ENCODE peak calls at places on chromosomes 11 and 22, in four cellular contexts. D is activated naive CD4-positive, alpha-beta T cell treated with anti-CD3 and anti-CD28 coated beads for 36 hours; Q is activated CD4-positive, alpha-beta T cell treated with anti-CD3 and anti-CD28 coated beads, Interleukin-2, amount 50 U/mL, for 48 hours; Y is NCI-H1105 treated with DMSO at 0.1 percent for 48 hours. W is an unnamed sample.

GRCh38 chr22:28230682-28231081 is 311.6 kb upstream of the PITPNB start:
- DNase-seq in D (no peak), Q (no peak), Y (no peak), W (no peak)

GRCh38 chr11:108609681-108610080 is 16.1 kb upstream of the EXPH5 start:
- DNase-seq in D (no peak), Q (no peak), Y (no peak), W (no peak)

GRCh38 chr22:50201191-50202129 is 649 bp downstream of the SELENOO start:
- DNase-seq in D (peak), Q (no peak), Y (no peak), W (no peak)

GRCh38 chr11:133081730-133082452 is 450.4 kb downstream of the OPCML start:
- DNase-seq in D (no peak), Q (no peak), Y (no peak), W (no peak)

GRCh38 chr11:36452987-36453386 is 57.1 kb downstream of the TRAF6 start:
- DNase-seq in D (no peak), Q (no peak), Y (no peak), W (no peak)

GRCh38 chr22:45207981-45208664 is 32.6 kb downstream of the KIAA0930 start:
- DNase-seq in D (no peak), Q (no peak), Y (no peak), W (no peak)

GRCh38 chr11:102886999-102887398 is 12.2 kb upstream of the MMP12 start:
- DNase-seq in D (no peak), Q (no peak), Y (peak), W (no peak)

GRCh38 chr11:13884159-13884799 is 78.2 kb upstream of the SPON1 start:
- DNase-seq in D (no peak), Q (no peak), Y (no peak), W (no peak)

GRCh38 chr22:40196628-40197027 is 18.9 kb downstream of the TNRC6B start:
- DNase-seq in D (peak), Q (peak), Y (no peak), W (peak)

GRCh38 chr22:37751449-37752188 is 54.8 kb downstream of the TRIOBP start:
- DNase-seq in D (no peak), Q (no peak), Y (no peak), W (no peak)

GRCh38 chr11:119352857-119353260 is 6.4 kb upstream of the MFRP start:
- DNase-seq in D (no peak), Q (no peak), Y (peak), W (no peak)

GRCh38 chr11:120819003-120819402 is 204.9 kb upstream of the TBCEL start:
- DNase-seq in D (peak), Q (no peak), Y (no peak), W (no peak)

GRCh38 chr11:68950776-68951175 is 30.0 kb downstream of the MRGPRD start:
- DNase-seq in D (no peak), Q (no peak), Y (no peak), W (no peak)

GRCh38 chr11:8814923-8815240 is 96.1 kb upstream of the AKIP1 start:
- DNase-seq in D (no peak), Q (no peak), Y (no peak), W (no peak)

GRCh38 chr11:76217653-76218160 is 11.4 kb upstream of the WNT11 start:
- DNase-seq in D (no peak), Q (no peak), Y (peak), W (no peak)

GRCh38 chr11:113014262-113014661 is 53.0 kb downstream of the NCAM1 start:
- DNase-seq in D (no peak), Q (no peak), Y (peak), W (no peak)

GRCh38 chr22:22772396-22772795 is 115.2 kb upstream of the IGLL5 start:
- DNase-seq in D (no peak), Q (no peak), Y (no peak), W (no peak)

GRCh38 chr11:119537641-119538253 is 114.8 kb upstream of the THY1 start:
- DNase-seq in D (no peak), Q (no peak), Y (no peak), W (no peak)

GRCh38 chr11:102172127-102172848 is 62.0 kb downstream of the YAP1 start:
- DNase-seq in D (no peak), Q (no peak), Y (no peak), W (no peak)

GRCh38 chr11:11407065-11407737 is 54.2 kb upstream of the CSNK2A3 start:
- DNase-seq in D (no peak), Q (no peak), Y (peak), W (no peak)

GRCh38 chr22:17841836-17842235 is 67.6 kb upstream of the BID start:
- DNase-seq in D (no peak), Q (no peak), Y (no peak), W (no peak)

GRCh38 chr11:122317337-122317736 is 201.3 kb upstream of the BLID start:
- DNase-seq in D (no peak), Q (no peak), Y (no peak), W (no peak)

GRCh38 chr11:116887909-116888556 is 50.6 kb upstream of the APOA1 start:
- DNase-seq in D (no peak), Q (no peak), Y (no peak), W (no peak)